ENCODE peak calls at places on chromosomes 7 and 10, in seven cellular contexts. One of them, this sample, is unnamed.

GRCh38 chr7:130273863-130274262 is 7.2 kb downstream of the CPA2 start:
- DNase-seq in WERI-Rb-1: no peak
- DNase-seq in HL-60: no peak
- DNase-seq in NB4: no peak
- DNase-seq in IMR-90: peak
- DNase-seq in PC-9: no peak
- DNase-seq in fibroblast of mammary gland: peak
- DNase-seq in this sample: no peak

GRCh38 chr10:28734940-28735759 is 57.8 kb downstream of the BAMBI start:
- DNase-seq in WERI-Rb-1: no peak
- DNase-seq in HL-60: no peak
- DNase-seq in NB4: peak
- DNase-seq in IMR-90: peak
- DNase-seq in PC-9: peak
- DNase-seq in fibroblast of mammary gland: peak
- DNase-seq in this sample: no peak

GRCh38 chr7:109915670-109916069 is 1175.3 kb upstream of the LRRN3 start:
- DNase-seq in WERI-Rb-1: no peak
- DNase-seq in HL-60: no peak
- DNase-seq in NB4: no peak
- DNase-seq in IMR-90: no peak
- DNase-seq in PC-9: no peak
- DNase-seq in fibroblast of mammary gland: no peak
- DNase-seq in this sample: no peak

GRCh38 chr7:133434246-133434865 is 181.5 kb downstream of the EXOC4 start:
- DNase-seq in WERI-Rb-1: no peak
- DNase-seq in HL-60: peak
- DNase-seq in NB4: peak
- DNase-seq in IMR-90: peak
- DNase-seq in PC-9: no peak
- DNase-seq in fibroblast of mammary gland: peak
- DNase-seq in this sample: no peak

GRCh38 chr7:93171606-93172226 is 23.5 kb upstream of the SAMD9L start:
- DNase-seq in WERI-Rb-1: no peak
- DNase-seq in HL-60: no peak
- DNase-seq in NB4: no peak
- DNase-seq in IMR-90: no peak
- DNase-seq in PC-9: no peak
- DNase-seq in fibroblast of mammary gland: peak
- DNase-seq in this sample: no peak

GRCh38 chr7:35430547-35431153 is 176.8 kb upstream of the TBX20 start:
- DNase-seq in WERI-Rb-1: peak
- DNase-seq in HL-60: peak
- DNase-seq in NB4: peak
- DNase-seq in IMR-90: no peak
- DNase-seq in PC-9: no peak
- DNase-seq in fibroblast of mammary gland: peak
- DNase-seq in this sample: no peak

GRCh38 chr10:46070749-46071148 is 24.7 kb upstream of the MSMB start:
- DNase-seq in WERI-Rb-1: no peak
- DNase-seq in HL-60: no peak
- DNase-seq in NB4: no peak
- DNase-seq in IMR-90: no peak
- DNase-seq in PC-9: no peak
- DNase-seq in fibroblast of mammary gland: no peak
- DNase-seq in this sample: no peak

GRCh38 chr10:5560142-5560843 is 35.5 kb downstream of the CALML3 start:
- DNase-seq in WERI-Rb-1: no peak
- DNase-seq in HL-60: no peak
- DNase-seq in NB4: no peak
- DNase-seq in IMR-90: no peak
- DNase-seq in PC-9: no peak
- DNase-seq in fibroblast of mammary gland: no peak
- DNase-seq in this sample: no peak

GRCh38 chr7:67809586-67809985 is 813.0 kb downstream of the TYW1 start:
- DNase-seq in WERI-Rb-1: no peak
- DNase-seq in HL-60: no peak
- DNase-seq in NB4: no peak
- DNase-seq in IMR-90: no peak
- DNase-seq in PC-9: no peak
- DNase-seq in fibroblast of mammary gland: peak
- DNase-seq in this sample: no peak

GRCh38 chr10:132208489-132209050 is 21.8 kb downstream of the DPYSL4 start:
- DNase-seq in WERI-Rb-1: no peak
- DNase-seq in HL-60: no peak
- DNase-seq in NB4: no peak
- DNase-seq in IMR-90: no peak
- DNase-seq in PC-9: no peak
- DNase-seq in fibroblast of mammary gland: no peak
- DNase-seq in this sample: no peak

GRCh38 chr10:48703776-48704555 is 19.3 kb downstream of the WDFY4 start:
- DNase-seq in WERI-Rb-1: no peak
- DNase-seq in HL-60: no peak
- DNase-seq in NB4: no peak
- DNase-seq in IMR-90: no peak
- DNase-seq in PC-9: no peak
- DNase-seq in fibroblast of mammary gland: no peak
- DNase-seq in this sample: no peak
- TF ChIP-seq CTCF in WERI-Rb-1: no peak
- TF ChIP-seq CTCF in HL-60: no peak
- TF ChIP-seq CTCF in NB4: no peak
- TF ChIP-seq CTCF in IMR-90: no peak
- TF ChIP-seq CTCF in PC-9: no peak
- TF ChIP-seq CTCF in fibroblast of mammary gland: no peak
- TF ChIP-seq CTCF in this sample: no peak

GRCh38 chr7:32428546-32428945 is 61.6 kb downstream of the LSM5 start:
- DNase-seq in WERI-Rb-1: peak
- DNase-seq in HL-60: no peak
- DNase-seq in NB4: no peak
- DNase-seq in IMR-90: no peak
- DNase-seq in PC-9: no peak
- DNase-seq in fibroblast of mammary gland: no peak
- DNase-seq in this sample: no peak

GRCh38 chr7:32427769-32428291 is 62.4 kb downstream of the LSM5 start:
- DNase-seq in WERI-Rb-1: peak
- DNase-seq in HL-60: peak
- DNase-seq in NB4: peak
- DNase-seq in IMR-90: peak
- DNase-seq in PC-9: no peak
- DNase-seq in fibroblast of mammary gland: peak
- DNase-seq in this sample: peak
- TF ChIP-seq CTCF in WERI-Rb-1: peak
- TF ChIP-seq CTCF in HL-60: no peak
- TF ChIP-seq CTCF in NB4: peak
- TF ChIP-seq CTCF in IMR-90: peak
- TF ChIP-seq CTCF in PC-9: no peak
- TF ChIP-seq CTCF in fibroblast of mammary gland: peak
- TF ChIP-seq CTCF in this sample: peak

GRCh38 chr10:79436850-79437103 is 8.6 kb downstream of the ZCCHC24 start:
- DNase-seq in WERI-Rb-1: no peak
- DNase-seq in HL-60: no peak
- DNase-seq in NB4: no peak
- DNase-seq in IMR-90: no peak
- DNase-seq in PC-9: no peak
- DNase-seq in fibroblast of mammary gland: no peak
- DNase-seq in this sample: no peak

GRCh38 chr10:79438699-79439085 is 6.7 kb downstream of the ZCCHC24 start:
- DNase-seq in WERI-Rb-1: no peak
- DNase-seq in HL-60: no peak
- DNase-seq in NB4: no peak
- DNase-seq in IMR-90: no peak
- DNase-seq in PC-9: no peak
- DNase-seq in fibroblast of mammary gland: no peak
- DNase-seq in this sample: no peak

GRCh38 chr10:79436066-79436849 is 9.2 kb downstream of the ZCCHC24 start:
- DNase-seq in WERI-Rb-1: no peak
- DNase-seq in HL-60: no peak
- DNase-seq in NB4: no peak
- DNase-seq in IMR-90: no peak
- DNase-seq in PC-9: no peak
- DNase-seq in fibroblast of mammary gland: no peak
- DNase-seq in this sample: no peak

GRCh38 chr10:79437111-79437814 is 8.2 kb downstream of the ZCCHC24 start:
- DNase-seq in WERI-Rb-1: no peak
- DNase-seq in HL-60: no peak
- DNase-seq in NB4: no peak
- DNase-seq in IMR-90: peak
- DNase-seq in PC-9: no peak
- DNase-seq in fibroblast of mammary gland: peak
- DNase-seq in this sample: no peak

DNA sequence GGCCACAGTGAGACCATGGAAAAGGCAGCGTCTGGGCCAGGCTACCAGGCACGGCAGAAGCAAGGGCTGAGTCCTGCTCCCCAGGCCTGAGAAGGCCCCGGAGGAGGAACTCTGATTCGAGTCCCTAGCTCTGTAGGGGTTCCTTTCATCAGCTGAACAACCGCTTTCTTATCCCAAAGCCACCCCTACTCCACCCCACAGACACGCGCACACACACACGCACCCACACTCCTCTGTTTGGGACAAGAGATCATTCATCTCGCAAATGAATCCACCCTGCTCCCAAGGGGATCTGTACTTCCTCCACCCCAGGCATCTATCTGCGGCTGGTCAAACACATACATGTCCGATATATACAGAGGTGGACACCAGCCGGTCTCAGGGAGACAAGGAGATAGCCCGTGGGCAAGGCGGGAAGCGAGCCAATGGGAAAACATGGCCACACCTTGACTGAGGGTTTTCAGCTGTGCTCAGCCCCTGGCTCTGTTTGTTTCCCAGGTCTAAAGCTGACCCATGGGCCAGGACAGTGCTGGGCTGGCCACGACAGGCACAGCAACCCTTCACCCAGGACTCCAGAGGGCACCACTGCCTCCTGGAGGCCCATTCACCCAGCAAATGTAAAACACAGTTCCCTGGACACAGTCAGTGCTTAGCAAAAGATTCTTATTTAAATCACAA is 7.3 kb downstream of the ZCCHC24 start:
- DNase-seq in WERI-Rb-1: no peak
- DNase-seq in HL-60: no peak
- DNase-seq in NB4: peak
- DNase-seq in IMR-90: no peak
- DNase-seq in PC-9: no peak
- DNase-seq in fibroblast of mammary gland: peak
- DNase-seq in this sample: no peak
- TF ChIP-seq CTCF in WERI-Rb-1: peak
- TF ChIP-seq CTCF in HL-60: no peak
- TF ChIP-seq CTCF in NB4: peak
- TF ChIP-seq CTCF in IMR-90: no peak
- TF ChIP-seq CTCF in PC-9: peak
- TF ChIP-seq CTCF in fibroblast of mammary gland: peak
- TF ChIP-seq CTCF in this sample: no peak

DNA sequence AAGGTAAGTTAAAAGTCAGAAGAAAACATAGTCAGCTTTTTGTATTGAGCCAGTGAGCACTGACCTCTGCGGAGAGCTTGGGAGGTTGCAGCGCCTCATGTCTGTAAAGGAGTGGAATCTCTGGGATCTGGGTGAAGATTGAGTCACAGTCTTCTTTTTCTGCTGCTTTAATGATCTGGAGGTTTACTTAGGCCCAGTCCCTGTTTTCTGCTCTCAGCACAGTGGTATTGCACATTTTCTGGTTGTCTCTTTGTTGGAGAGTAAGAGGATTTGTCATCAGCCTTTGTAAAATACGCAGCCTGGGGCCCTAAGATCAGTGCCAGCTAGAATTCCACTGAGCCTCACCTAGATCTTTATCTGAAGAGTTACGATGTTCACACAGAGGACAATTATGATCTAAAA is 58.3 kb upstream of the GJD4 start:
- DNase-seq in WERI-Rb-1: no peak
- DNase-seq in HL-60: no peak
- DNase-seq in NB4: no peak
- DNase-seq in IMR-90: peak
- DNase-seq in PC-9: peak
- DNase-seq in fibroblast of mammary gland: no peak
- DNase-seq in this sample: no peak
- TF ChIP-seq CTCF in WERI-Rb-1: peak
- TF ChIP-seq CTCF in HL-60: no peak
- TF ChIP-seq CTCF in NB4: no peak
- TF ChIP-seq CTCF in IMR-90: peak
- TF ChIP-seq CTCF in PC-9: no peak
- TF ChIP-seq CTCF in fibroblast of mammary gland: no peak
- TF ChIP-seq CTCF in this sample: no peak

GRCh38 chr10:100930368-100930767 is 17.6 kb downstream of the SLF2 start:
- DNase-seq in WERI-Rb-1: no peak
- DNase-seq in HL-60: no peak
- DNase-seq in NB4: no peak
- DNase-seq in IMR-90: peak
- DNase-seq in PC-9: no peak
- DNase-seq in fibroblast of mammary gland: no peak
- DNase-seq in this sample: no peak
- TF ChIP-seq CTCF in WERI-Rb-1: peak
- TF ChIP-seq CTCF in HL-60: no peak
- TF ChIP-seq CTCF in NB4: no peak
- TF ChIP-seq CTCF in IMR-90: no peak
- TF ChIP-seq CTCF in PC-9: no peak
- TF ChIP-seq CTCF in fibroblast of mammary gland: no peak
- TF ChIP-seq CTCF in this sample: peak

GRCh38 chr10:13360587-13360986 is 12.5 kb upstream of the SEPHS1 start:
- DNase-seq in WERI-Rb-1: no peak
- DNase-seq in HL-60: no peak
- DNase-seq in NB4: no peak
- DNase-seq in IMR-90: no peak
- DNase-seq in PC-9: no peak
- DNase-seq in fibroblast of mammary gland: no peak
- DNase-seq in this sample: no peak
- TF ChIP-seq CTCF in WERI-Rb-1: no peak
- TF ChIP-seq CTCF in HL-60: no peak
- TF ChIP-seq CTCF in NB4: no peak
- TF ChIP-seq CTCF in IMR-90: no peak
- TF ChIP-seq CTCF in PC-9: no peak
- TF ChIP-seq CTCF in fibroblast of mammary gland: no peak
- TF ChIP-seq CTCF in this sample: no peak

This sample was measured in type B pancreatic cell.